ENCODE peak calls at places on chromosomes 12 and 14, in six cellular contexts. A is HCT116, U is K562, V is H1, H is HepG2, Z is GM12878. W is an unnamed sample.

GRCh38 chr14:101733211-101733610 is 28.3 kb upstream of the PPP2R5C start:
- DNase-seq in V (no peak), U (no peak), A (peak; percentile 21), Z (no peak), H (no peak), W (no peak)

GRCh38 chr12:103538397-103538796 is 42.6 kb upstream of the C12orf42 start:
- DNase-seq in A (no peak), U (no peak), H (no peak), V (no peak), Z (no peak), W (no peak)

GRCh38 chr12:46671102-46671501 is 154.7 kb downstream of the SLC38A4 start:
- DNase-seq in Z (no peak), H (no peak), A (no peak), V (no peak), U (no peak), W (no peak)

GRCh38 chr14:95547626-95548327 is 12.9 kb downstream of the GLRX5 start:
- DNase-seq in U (no peak), A (no peak), H (peak; percentile 92), Z (no peak), V (no peak), W (peak; percentile 71)

GRCh38 chr14:32620303-32620702 is 291.2 kb downstream of the AKAP6 start:
- DNase-seq in H (no peak), Z (no peak), V (no peak), A (no peak), U (no peak), W (no peak)

GRCh38 chr12:52434096-52434733 is at the start of gene KRT75:
- DNase-seq in H (no peak), U (no peak), V (no peak), Z (no peak), A (no peak), W (no peak)

GRCh38 chr12:105912911-105913514 is 225.7 kb downstream of the NUAK1 start:
- DNase-seq in V (no peak), Z (no peak), U (no peak), H (no peak), A (no peak), W (no peak)

GRCh38 chr12:90945070-90945649 is 9.8 kb downstream of the CCER1 start:
- DNase-seq in U (peak; percentile 16), Z (no peak), V (no peak), A (peak; percentile 21), H (peak; percentile 29), W (no peak)

GRCh38 chr12:67909681-67910080 is 79.6 kb upstream of the IFNG-AS1 start:
- DNase-seq in U (no peak), H (no peak), V (no peak), A (no peak), Z (no peak), W (no peak)

GRCh38 chr12:127559349-127560040 is 707.5 kb upstream of the TMEM132C start:
- DNase-seq in Z (peak; percentile 11), U (peak; percentile 11), A (no peak), H (no peak), V (peak; percentile 72), W (peak; percentile 77)

GRCh38 chr12:121144416-121144914 is 11.8 kb downstream of the P2RX7 start:
- DNase-seq in U (no peak), A (no peak), Z (no peak), H (no peak), V (no peak), W (no peak)

DNA sequence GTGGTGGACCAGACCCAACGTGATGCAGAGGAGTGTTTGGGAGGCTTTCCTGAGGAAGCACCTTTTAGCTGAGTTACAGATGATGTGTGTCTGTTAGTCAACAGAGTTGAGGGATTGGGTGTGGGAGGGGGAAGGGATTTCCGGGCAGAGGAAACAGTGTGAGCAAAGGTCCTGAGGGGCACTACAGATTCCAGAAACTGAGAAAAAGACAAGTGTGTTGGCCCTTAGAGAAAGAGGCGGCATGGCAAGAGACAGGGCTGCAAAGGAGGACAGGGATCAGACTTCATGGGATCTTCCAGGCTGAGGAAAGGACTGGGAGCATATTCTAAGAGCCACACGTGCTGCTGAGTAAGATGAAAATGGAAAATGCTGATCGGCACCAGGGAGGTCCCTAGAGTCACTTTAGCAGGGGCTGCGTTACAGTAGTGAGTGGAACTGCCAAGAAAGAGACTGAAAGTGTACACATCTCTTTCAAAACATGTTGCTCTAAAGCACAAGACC is 9.4 kb upstream of the RPS6KL1 start:
- DNase-seq in U (no peak), V (no peak), A (no peak), H (no peak), Z (no peak), W (no peak)
- TF ChIP-seq ZNF274 in U (no peak), V (no peak), A (no peak), H (no peak), Z (no peak), W (no peak)

GRCh38 chr12:54217774-54218221 is 29.0 kb upstream of the SMUG1 start:
- DNase-seq in U (no peak), V (peak; percentile 86), A (no peak), Z (no peak), H (no peak), W (no peak)

GRCh38 chr12:54222609-54223008 is 33.8 kb upstream of the SMUG1 start:
- DNase-seq in Z (no peak), A (no peak), V (no peak), H (no peak), U (no peak), W (no peak)

GRCh38 chr12:54221402-54221984 is 32.7 kb upstream of the SMUG1 start:
- DNase-seq in H (no peak), A (no peak), U (no peak), V (no peak), Z (no peak), W (no peak)

GRCh38 chr12:54220567-54220966 is 31.8 kb upstream of the SMUG1 start:
- DNase-seq in V (no peak), Z (no peak), U (no peak), H (no peak), A (no peak), W (no peak)

DNA sequence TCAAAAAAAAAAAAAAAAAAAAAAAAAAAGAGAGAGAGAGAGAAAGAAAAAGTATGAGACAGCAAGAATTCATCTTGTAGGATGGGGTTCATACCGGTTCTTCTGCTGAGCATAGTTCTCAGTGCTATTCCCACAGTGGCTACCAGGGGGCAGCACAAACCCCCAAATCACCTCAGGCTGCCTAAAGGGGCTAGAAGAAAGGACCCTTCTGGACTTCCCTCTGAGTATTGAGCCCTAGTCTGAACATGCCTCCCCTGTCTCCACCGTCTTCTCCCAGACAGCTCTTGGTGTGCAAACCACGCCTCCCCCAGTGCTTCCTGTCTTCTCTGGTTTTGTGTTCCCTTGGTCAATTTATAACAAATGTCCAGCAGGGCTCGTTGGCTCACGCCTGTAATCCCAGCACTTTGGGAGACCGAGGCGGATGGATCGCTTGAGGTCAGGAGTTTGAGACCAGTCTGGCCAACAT is 31.3 kb upstream of the SMUG1 start:
- DNase-seq in V (peak; percentile 94), Z (no peak), H (peak; percentile 45), A (peak; percentile 56), U (peak; percentile 77), W (peak; percentile 58)
- TF ChIP-seq ZNF274 in V (no peak), Z (no peak), H (no peak), A (no peak), U (no peak), W (no peak)

DNA sequence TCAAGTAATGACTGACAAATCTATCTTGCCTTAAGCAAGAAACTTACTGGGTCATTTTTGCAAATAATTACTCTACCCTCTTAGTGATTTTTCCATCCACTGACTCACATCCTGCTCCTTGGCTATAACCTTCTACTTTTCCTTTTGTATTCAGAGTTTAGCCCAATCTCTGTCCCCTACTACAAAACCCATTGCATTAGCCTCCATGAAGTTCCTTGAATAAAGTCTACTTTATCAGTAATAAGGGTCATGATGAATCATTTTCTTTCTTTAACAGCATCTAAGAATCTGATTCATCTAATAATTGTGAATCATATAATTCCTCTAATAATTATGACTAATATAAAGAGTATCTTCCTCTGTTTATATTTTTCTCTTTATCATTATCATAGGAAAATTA is 132.6 kb downstream of the NTS start:
- DNase-seq in H (no peak), Z (no peak), U (no peak), V (no peak), A (no peak), W (no peak)
- TF ChIP-seq ZNF274 in H (no peak), Z (no peak), U (no peak), V (no peak), A (no peak), W (no peak)

DNA sequence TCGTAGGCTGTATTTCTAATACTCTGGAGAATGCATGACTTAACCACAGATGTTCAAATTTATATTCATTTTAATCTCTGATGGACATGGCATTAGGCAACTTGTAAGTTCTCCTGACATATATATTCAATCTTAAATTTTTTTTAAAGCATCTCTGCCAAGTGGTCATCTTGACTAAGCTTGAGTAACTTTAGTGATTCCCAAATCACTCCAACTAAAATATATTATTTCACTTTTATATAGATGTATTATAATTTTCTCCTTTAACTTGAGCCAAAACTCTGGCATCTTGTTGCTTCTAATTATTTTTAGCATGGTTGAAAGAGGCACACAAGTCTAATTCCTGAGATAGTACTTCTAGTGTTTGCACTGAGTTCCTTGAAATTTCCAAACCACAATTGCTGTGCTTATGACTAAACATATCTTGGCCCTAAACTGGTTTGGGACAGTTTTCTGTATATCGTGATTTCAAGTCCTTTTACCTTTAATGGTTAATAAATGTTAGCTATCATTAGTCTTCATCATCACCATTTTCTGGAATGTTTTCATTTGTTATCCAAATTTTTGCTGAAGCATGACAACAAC is 8.4 kb downstream of the LRFN5 start:
- DNase-seq in Z (no peak), A (no peak), U (no peak), H (no peak), V (no peak), W (no peak)
- TF ChIP-seq ZNF274 in Z (no peak), A (no peak), U (no peak), H (no peak), V (no peak), W (no peak)

GRCh38 chr14:25400607-25401206 is 350.8 kb upstream of the STXBP6 start:
- DNase-seq in V (peak; percentile 72), U (peak; percentile 4), A (no peak), H (peak; percentile 70), Z (no peak), W (peak; percentile 6)
- TF ChIP-seq ZNF274 in V (no peak), U (no peak), A (no peak), H (no peak), Z (no peak), W (no peak)

GRCh38 chr14:89013098-89013504 is 188.7 kb downstream of the TTC8 start:
- DNase-seq in V (peak; percentile 69), Z (no peak), U (peak; percentile 70), A (peak; percentile 50), H (peak; percentile 90), W (no peak)
- TF ChIP-seq ZNF274 in V (no peak), Z (no peak), U (no peak), A (no peak), H (no peak), W (no peak)

GRCh38 chr12:53975019-53975815 is 463 bp upstream of the HOTAIR start:
- DNase-seq in U (no peak), V (no peak), A (no peak), Z (no peak), H (no peak), W (no peak)
- TF ChIP-seq ZNF274 in U (no peak), V (no peak), A (no peak), Z (no peak), H (no peak), W (no peak)

GRCh38 chr14:68468437-68469207 is 324.2 kb downstream of the ZFP36L1 start:
- DNase-seq in V (no peak), U (no peak), H (no peak), A (no peak), Z (no peak), W (no peak)
- TF ChIP-seq ZNF274 in V (no peak), U (no peak), H (no peak), A (no peak), Z (no peak), W (no peak)

GRCh38 chr14:92994131-92994676 is 71.3 kb downstream of the CHGA start:
- DNase-seq in V (no peak), Z (no peak), A (no peak), H (no peak), U (peak; percentile 69), W (no peak)
- TF ChIP-seq ZNF274 in V (no peak), Z (no peak), A (no peak), H (no peak), U (no peak), W (no peak)